ENCODE peak calls at places on chromosomes 5 and 9, in nine cellular contexts. One of them, this sample, is unnamed.

GRCh38 chr9:84031534-84031933 is 50.9 kb downstream of the RMI1 start:
- DNase-seq in AG04449: no peak
- DNase-seq in chondrocyte: no peak
- DNase-seq in bronchial epithelial cell: no peak
- DNase-seq in choroid plexus epithelial cell: no peak
- DNase-seq in SW480: no peak
- DNase-seq in naive thymus-derived CD8-positive, alpha-beta T cell: no peak
- DNase-seq in neural progenitor cell: no peak
- DNase-seq in activated T-cell treated with anti-CD3 and anti-CD28 coated beads for 24 hours: no peak
- DNase-seq in this sample: no peak

GRCh38 chr5:150044712-150045111 is 41.6 kb downstream of the CSF1R start:
- DNase-seq in AG04449: no peak
- DNase-seq in chondrocyte: no peak
- DNase-seq in bronchial epithelial cell: no peak
- DNase-seq in choroid plexus epithelial cell: no peak
- DNase-seq in SW480: no peak
- DNase-seq in naive thymus-derived CD8-positive, alpha-beta T cell: no peak
- DNase-seq in neural progenitor cell: no peak
- DNase-seq in activated T-cell treated with anti-CD3 and anti-CD28 coated beads for 24 hours: no peak
- DNase-seq in this sample: no peak

GRCh38 chr9:110526426-110526825 is 53.1 kb downstream of the SVEP1 start:
- DNase-seq in AG04449: peak; percentile 59
- DNase-seq in chondrocyte: no peak
- DNase-seq in bronchial epithelial cell: peak; percentile 84
- DNase-seq in choroid plexus epithelial cell: peak; percentile 77
- DNase-seq in SW480: no peak
- DNase-seq in naive thymus-derived CD8-positive, alpha-beta T cell: no peak
- DNase-seq in neural progenitor cell: no peak
- DNase-seq in activated T-cell treated with anti-CD3 and anti-CD28 coated beads for 24 hours: no peak
- DNase-seq in this sample: no peak

GRCh38 chr5:6359941-6360683 is 18.2 kb downstream of the MED10 start:
- DNase-seq in AG04449: no peak
- DNase-seq in chondrocyte: no peak
- DNase-seq in bronchial epithelial cell: no peak
- DNase-seq in choroid plexus epithelial cell: no peak
- DNase-seq in SW480: no peak
- DNase-seq in naive thymus-derived CD8-positive, alpha-beta T cell: peak; percentile 18
- DNase-seq in neural progenitor cell: no peak
- DNase-seq in activated T-cell treated with anti-CD3 and anti-CD28 coated beads for 24 hours: no peak
- DNase-seq in this sample: no peak

GRCh38 chr5:51691538-51691937 is 308.3 kb downstream of the ISL1 start:
- DNase-seq in AG04449: no peak
- DNase-seq in chondrocyte: no peak
- DNase-seq in bronchial epithelial cell: no peak
- DNase-seq in choroid plexus epithelial cell: no peak
- DNase-seq in SW480: no peak
- DNase-seq in naive thymus-derived CD8-positive, alpha-beta T cell: no peak
- DNase-seq in neural progenitor cell: no peak
- DNase-seq in activated T-cell treated with anti-CD3 and anti-CD28 coated beads for 24 hours: no peak
- DNase-seq in this sample: no peak

GRCh38 chr9:112175796-112176315 is 759 bp upstream of the SUSD1 start:
- DNase-seq in AG04449: no peak
- DNase-seq in chondrocyte: no peak
- DNase-seq in bronchial epithelial cell: no peak
- DNase-seq in choroid plexus epithelial cell: no peak
- DNase-seq in SW480: peak; percentile 8
- DNase-seq in naive thymus-derived CD8-positive, alpha-beta T cell: no peak
- DNase-seq in neural progenitor cell: peak; percentile 32
- DNase-seq in activated T-cell treated with anti-CD3 and anti-CD28 coated beads for 24 hours: no peak
- DNase-seq in this sample: no peak

GRCh38 chr5:133316346-133317343 is 264.8 kb downstream of the HSPA4 start:
- DNase-seq in AG04449: no peak
- DNase-seq in chondrocyte: no peak
- DNase-seq in bronchial epithelial cell: no peak
- DNase-seq in choroid plexus epithelial cell: peak; percentile 14
- DNase-seq in SW480: no peak
- DNase-seq in naive thymus-derived CD8-positive, alpha-beta T cell: no peak
- DNase-seq in neural progenitor cell: peak; percentile 70
- DNase-seq in activated T-cell treated with anti-CD3 and anti-CD28 coated beads for 24 hours: no peak
- DNase-seq in this sample: no peak

GRCh38 chr5:61974680-61975079 is 331.3 kb upstream of the KIF2A start:
- DNase-seq in AG04449: no peak
- DNase-seq in chondrocyte: no peak
- DNase-seq in bronchial epithelial cell: no peak
- DNase-seq in choroid plexus epithelial cell: no peak
- DNase-seq in SW480: no peak
- DNase-seq in naive thymus-derived CD8-positive, alpha-beta T cell: no peak
- DNase-seq in neural progenitor cell: no peak
- DNase-seq in activated T-cell treated with anti-CD3 and anti-CD28 coated beads for 24 hours: no peak
- DNase-seq in this sample: no peak

GRCh38 chr5:53031695-53032096 is 42.5 kb downstream of the ITGA2 start:
- DNase-seq in AG04449: peak; percentile 78
- DNase-seq in chondrocyte: no peak
- DNase-seq in bronchial epithelial cell: peak; percentile 93
- DNase-seq in choroid plexus epithelial cell: peak; percentile 95
- DNase-seq in SW480: peak; percentile 75
- DNase-seq in naive thymus-derived CD8-positive, alpha-beta T cell: no peak
- DNase-seq in neural progenitor cell: no peak
- DNase-seq in activated T-cell treated with anti-CD3 and anti-CD28 coated beads for 24 hours: no peak
- DNase-seq in this sample: no peak

GRCh38 chr5:103467831-103468230 is 94.8 kb downstream of the NUDT12 start:
- DNase-seq in AG04449: no peak
- DNase-seq in chondrocyte: no peak
- DNase-seq in bronchial epithelial cell: no peak
- DNase-seq in choroid plexus epithelial cell: no peak
- DNase-seq in SW480: no peak
- DNase-seq in naive thymus-derived CD8-positive, alpha-beta T cell: no peak
- DNase-seq in neural progenitor cell: no peak
- DNase-seq in activated T-cell treated with anti-CD3 and anti-CD28 coated beads for 24 hours: no peak
- DNase-seq in this sample: no peak

GRCh38 chr9:126521089-126521488 is 92.6 kb upstream of the LMX1B start:
- DNase-seq in AG04449: no peak
- DNase-seq in chondrocyte: peak; percentile 27
- DNase-seq in bronchial epithelial cell: no peak
- DNase-seq in choroid plexus epithelial cell: no peak
- DNase-seq in SW480: no peak
- DNase-seq in naive thymus-derived CD8-positive, alpha-beta T cell: no peak
- DNase-seq in neural progenitor cell: peak; percentile 72
- DNase-seq in activated T-cell treated with anti-CD3 and anti-CD28 coated beads for 24 hours: no peak
- DNase-seq in this sample: no peak

GRCh38 chr9:100561256-100561655 is 16.6 kb upstream of the CAVIN4 start:
- DNase-seq in AG04449: no peak
- DNase-seq in chondrocyte: no peak
- DNase-seq in bronchial epithelial cell: no peak
- DNase-seq in choroid plexus epithelial cell: peak; percentile 72
- DNase-seq in SW480: peak; percentile 41
- DNase-seq in naive thymus-derived CD8-positive, alpha-beta T cell: no peak
- DNase-seq in neural progenitor cell: no peak
- DNase-seq in activated T-cell treated with anti-CD3 and anti-CD28 coated beads for 24 hours: no peak
- DNase-seq in this sample: no peak

GRCh38 chr5:176677209-176677931 is 30.1 kb downstream of the TSPAN17 start:
- DNase-seq in AG04449: no peak
- DNase-seq in chondrocyte: no peak
- DNase-seq in bronchial epithelial cell: no peak
- DNase-seq in choroid plexus epithelial cell: no peak
- DNase-seq in SW480: no peak
- DNase-seq in naive thymus-derived CD8-positive, alpha-beta T cell: no peak
- DNase-seq in neural progenitor cell: no peak
- DNase-seq in activated T-cell treated with anti-CD3 and anti-CD28 coated beads for 24 hours: no peak
- DNase-seq in this sample: no peak

GRCh38 chr9:105257767-105258166 is 13.3 kb downstream of the SLC44A1 start:
- DNase-seq in AG04449: no peak
- DNase-seq in chondrocyte: no peak
- DNase-seq in bronchial epithelial cell: no peak
- DNase-seq in choroid plexus epithelial cell: no peak
- DNase-seq in SW480: no peak
- DNase-seq in naive thymus-derived CD8-positive, alpha-beta T cell: no peak
- DNase-seq in neural progenitor cell: no peak
- DNase-seq in activated T-cell treated with anti-CD3 and anti-CD28 coated beads for 24 hours: no peak
- DNase-seq in this sample: no peak

GRCh38 chr9:121985792-121986494 is 107.2 kb downstream of the TTLL11 start:
- DNase-seq in AG04449: no peak
- DNase-seq in chondrocyte: no peak
- DNase-seq in bronchial epithelial cell: no peak
- DNase-seq in choroid plexus epithelial cell: no peak
- DNase-seq in SW480: no peak
- DNase-seq in naive thymus-derived CD8-positive, alpha-beta T cell: no peak
- DNase-seq in neural progenitor cell: no peak
- DNase-seq in activated T-cell treated with anti-CD3 and anti-CD28 coated beads for 24 hours: no peak
- DNase-seq in this sample: no peak

GRCh38 chr9:127132921-127133647 is 10.6 kb upstream of the ANGPTL2 start:
- DNase-seq in AG04449: no peak
- DNase-seq in chondrocyte: peak; percentile 79
- DNase-seq in bronchial epithelial cell: no peak
- DNase-seq in choroid plexus epithelial cell: peak; percentile 74
- DNase-seq in SW480: no peak
- DNase-seq in naive thymus-derived CD8-positive, alpha-beta T cell: no peak
- DNase-seq in neural progenitor cell: peak; percentile 65
- DNase-seq in activated T-cell treated with anti-CD3 and anti-CD28 coated beads for 24 hours: no peak
- DNase-seq in this sample: peak; percentile 81

GRCh38 chr5:72138943-72139467 is 31.7 kb downstream of the MAP1B start:
- DNase-seq in AG04449: peak; percentile 92
- DNase-seq in chondrocyte: no peak
- DNase-seq in bronchial epithelial cell: peak; percentile 93
- DNase-seq in choroid plexus epithelial cell: peak; percentile 91
- DNase-seq in SW480: peak; percentile 75
- DNase-seq in naive thymus-derived CD8-positive, alpha-beta T cell: no peak
- DNase-seq in neural progenitor cell: no peak
- DNase-seq in activated T-cell treated with anti-CD3 and anti-CD28 coated beads for 24 hours: peak; percentile 9
- DNase-seq in this sample: no peak

GRCh38 chr9:21830589-21830988 is 28.2 kb downstream of the MTAP start:
- DNase-seq in AG04449: no peak
- DNase-seq in chondrocyte: no peak
- DNase-seq in bronchial epithelial cell: peak; percentile 56
- DNase-seq in choroid plexus epithelial cell: no peak
- DNase-seq in SW480: no peak
- DNase-seq in naive thymus-derived CD8-positive, alpha-beta T cell: no peak
- DNase-seq in neural progenitor cell: no peak
- DNase-seq in activated T-cell treated with anti-CD3 and anti-CD28 coated beads for 24 hours: no peak
- DNase-seq in this sample: no peak

GRCh38 chr5:55650391-55650790 is 61.7 kb downstream of the SLC38A9 start:
- DNase-seq in AG04449: peak; percentile 40
- DNase-seq in chondrocyte: no peak
- DNase-seq in bronchial epithelial cell: no peak
- DNase-seq in choroid plexus epithelial cell: peak; percentile 74
- DNase-seq in SW480: no peak
- DNase-seq in naive thymus-derived CD8-positive, alpha-beta T cell: peak; percentile 34
- DNase-seq in neural progenitor cell: no peak
- DNase-seq in activated T-cell treated with anti-CD3 and anti-CD28 coated beads for 24 hours: no peak
- DNase-seq in this sample: no peak

GRCh38 chr9:122389799-122390481 is 19.1 kb downstream of the PTGS1 start:
- DNase-seq in AG04449: no peak
- DNase-seq in chondrocyte: peak; percentile 46
- DNase-seq in bronchial epithelial cell: peak; percentile 47
- DNase-seq in choroid plexus epithelial cell: no peak
- DNase-seq in SW480: no peak
- DNase-seq in naive thymus-derived CD8-positive, alpha-beta T cell: no peak
- DNase-seq in neural progenitor cell: no peak
- DNase-seq in activated T-cell treated with anti-CD3 and anti-CD28 coated beads for 24 hours: no peak
- DNase-seq in this sample: peak; percentile 69

GRCh38 chr5:38666668-38667498 is 110.4 kb upstream of the LIFR start:
- DNase-seq in AG04449: no peak
- DNase-seq in chondrocyte: no peak
- DNase-seq in bronchial epithelial cell: peak; percentile 21
- DNase-seq in choroid plexus epithelial cell: peak; percentile 87
- DNase-seq in SW480: peak; percentile 12
- DNase-seq in naive thymus-derived CD8-positive, alpha-beta T cell: no peak
- DNase-seq in neural progenitor cell: peak; percentile 18
- DNase-seq in activated T-cell treated with anti-CD3 and anti-CD28 coated beads for 24 hours: no peak
- DNase-seq in this sample: no peak

GRCh38 chr5:148957591-148958202 is 105.2 kb downstream of the SH3TC2 start:
- DNase-seq in AG04449: no peak
- DNase-seq in chondrocyte: no peak
- DNase-seq in bronchial epithelial cell: peak; percentile 41
- DNase-seq in choroid plexus epithelial cell: peak; percentile 55
- DNase-seq in SW480: peak; percentile 43
- DNase-seq in naive thymus-derived CD8-positive, alpha-beta T cell: peak; percentile 16
- DNase-seq in neural progenitor cell: peak; percentile 85
- DNase-seq in activated T-cell treated with anti-CD3 and anti-CD28 coated beads for 24 hours: peak; percentile 16
- DNase-seq in this sample: no peak

GRCh38 chr5:34775886-34776285 is 63.1 kb upstream of the TTC23L start:
- DNase-seq in AG04449: no peak
- DNase-seq in chondrocyte: no peak
- DNase-seq in bronchial epithelial cell: no peak
- DNase-seq in choroid plexus epithelial cell: no peak
- DNase-seq in SW480: no peak
- DNase-seq in naive thymus-derived CD8-positive, alpha-beta T cell: no peak
- DNase-seq in neural progenitor cell: no peak
- DNase-seq in activated T-cell treated with anti-CD3 and anti-CD28 coated beads for 24 hours: no peak
- DNase-seq in this sample: no peak

GRCh38 chr5:107538331-107539162 is 132.2 kb downstream of the EFNA5 start:
- DNase-seq in AG04449: no peak
- DNase-seq in chondrocyte: no peak
- DNase-seq in bronchial epithelial cell: no peak
- DNase-seq in choroid plexus epithelial cell: no peak
- DNase-seq in SW480: peak; percentile 85
- DNase-seq in naive thymus-derived CD8-positive, alpha-beta T cell: no peak
- DNase-seq in neural progenitor cell: no peak
- DNase-seq in activated T-cell treated with anti-CD3 and anti-CD28 coated beads for 24 hours: no peak
- DNase-seq in this sample: no peak

GRCh38 chr5:131156385-131156784 is 8.7 kb downstream of the HINT1 start:
- DNase-seq in AG04449: no peak
- DNase-seq in chondrocyte: no peak
- DNase-seq in bronchial epithelial cell: no peak
- DNase-seq in choroid plexus epithelial cell: no peak
- DNase-seq in SW480: no peak
- DNase-seq in naive thymus-derived CD8-positive, alpha-beta T cell: no peak
- DNase-seq in neural progenitor cell: no peak
- DNase-seq in activated T-cell treated with anti-CD3 and anti-CD28 coated beads for 24 hours: no peak
- DNase-seq in this sample: no peak

GRCh38 chr5:178458140-178458539 is 132.1 kb downstream of the COL23A1 start:
- DNase-seq in AG04449: no peak
- DNase-seq in chondrocyte: no peak
- DNase-seq in bronchial epithelial cell: no peak
- DNase-seq in choroid plexus epithelial cell: no peak
- DNase-seq in SW480: no peak
- DNase-seq in naive thymus-derived CD8-positive, alpha-beta T cell: no peak
- DNase-seq in neural progenitor cell: no peak
- DNase-seq in activated T-cell treated with anti-CD3 and anti-CD28 coated beads for 24 hours: no peak
- DNase-seq in this sample: no peak

GRCh38 chr5:7886849-7887460 is 18.0 kb downstream of the MTRR start:
- DNase-seq in AG04449: no peak
- DNase-seq in chondrocyte: no peak
- DNase-seq in bronchial epithelial cell: peak; percentile 53
- DNase-seq in choroid plexus epithelial cell: peak; percentile 76
- DNase-seq in SW480: peak; percentile 47
- DNase-seq in naive thymus-derived CD8-positive, alpha-beta T cell: no peak
- DNase-seq in neural progenitor cell: peak; percentile 14
- DNase-seq in activated T-cell treated with anti-CD3 and anti-CD28 coated beads for 24 hours: no peak
- DNase-seq in this sample: peak; percentile 49

GRCh38 chr9:137872296-137872695 is 5.3 kb upstream of the CACNA1B start:
- DNase-seq in AG04449: no peak
- DNase-seq in chondrocyte: no peak
- DNase-seq in bronchial epithelial cell: no peak
- DNase-seq in choroid plexus epithelial cell: no peak
- DNase-seq in SW480: no peak
- DNase-seq in naive thymus-derived CD8-positive, alpha-beta T cell: no peak
- DNase-seq in neural progenitor cell: no peak
- DNase-seq in activated T-cell treated with anti-CD3 and anti-CD28 coated beads for 24 hours: no peak
- DNase-seq in this sample: no peak

GRCh38 chr9:16484744-16485143 is 385.7 kb downstream of the BNC2 start:
- DNase-seq in AG04449: no peak
- DNase-seq in chondrocyte: no peak
- DNase-seq in bronchial epithelial cell: no peak
- DNase-seq in choroid plexus epithelial cell: peak; percentile 53
- DNase-seq in SW480: no peak
- DNase-seq in naive thymus-derived CD8-positive, alpha-beta T cell: no peak
- DNase-seq in neural progenitor cell: no peak
- DNase-seq in activated T-cell treated with anti-CD3 and anti-CD28 coated beads for 24 hours: no peak
- DNase-seq in this sample: no peak

GRCh38 chr9:107541523-107541922 is 52.0 kb upstream of the KLF4 start:
- DNase-seq in AG04449: no peak
- DNase-seq in chondrocyte: no peak
- DNase-seq in bronchial epithelial cell: no peak
- DNase-seq in choroid plexus epithelial cell: no peak
- DNase-seq in SW480: no peak
- DNase-seq in naive thymus-derived CD8-positive, alpha-beta T cell: no peak
- DNase-seq in neural progenitor cell: no peak
- DNase-seq in activated T-cell treated with anti-CD3 and anti-CD28 coated beads for 24 hours: no peak
- DNase-seq in this sample: no peak

GRCh38 chr9:126696764-126697145 is 83.0 kb downstream of the LMX1B start:
- DNase-seq in AG04449: no peak
- DNase-seq in chondrocyte: peak; percentile 48
- DNase-seq in bronchial epithelial cell: no peak
- DNase-seq in choroid plexus epithelial cell: no peak
- DNase-seq in SW480: no peak
- DNase-seq in naive thymus-derived CD8-positive, alpha-beta T cell: no peak
- DNase-seq in neural progenitor cell: peak; percentile 7
- DNase-seq in activated T-cell treated with anti-CD3 and anti-CD28 coated beads for 24 hours: no peak
- DNase-seq in this sample: no peak

This sample was measured in NCI-H2171.